ENCODE peak calls at places on chromosome 12, in five cellular contexts. A is neural progenitor cell, W is heart left ventricle, R is endothelial cell of umbilical vein, Q is adrenal gland. L is an unnamed sample.

GRCh38 chr12:95836185-95836609 is 22.6 kb upstream of the SNRPF start:
- DNase-seq in R (peak; percentile 87), W (no peak), A (no peak), Q (no peak), L (peak; percentile 57)

GRCh38 chr12:103493199-103493598 is 2.6 kb downstream of the C12orf42 start:
- DNase-seq in Q (no peak), W (no peak), A (no peak), R (no peak), L (no peak)

GRCh38 chr12:96907681-96908163 is 665 bp downstream of the NEDD1 start:
- DNase-seq in Q (peak; percentile 21), R (peak; percentile 59), A (peak; percentile 63), W (no peak), L (no peak)

GRCh38 chr12:127811988-127812387 is 455.0 kb upstream of the TMEM132C start:
- DNase-seq in W (peak; percentile 58), A (peak; percentile 45), Q (peak; percentile 18), R (no peak), L (no peak)

GRCh38 chr12:71447691-71448660 is 8.4 kb downstream of the LGR5 start:
- DNase-seq in Q (no peak), R (no peak), W (no peak), A (no peak), L (peak; percentile 16)

GRCh38 chr12:53657041-53657440 is 18.8 kb downstream of the ATP5MC2 start:
- DNase-seq in Q (no peak), A (no peak), W (no peak), R (no peak), L (no peak)

GRCh38 chr12:91432079-91432478 is 249.5 kb upstream of the DCN start:
- DNase-seq in W (no peak), R (peak; percentile 88), A (peak; percentile 60), Q (no peak), L (peak; percentile 80)

GRCh38 chr12:111434680-111435338 is 29.1 kb downstream of the SH2B3 start:
- DNase-seq in R (peak; percentile 83), A (no peak), Q (peak; percentile 84), W (peak; percentile 73), L (peak; percentile 30)

GRCh38 chr12:7130791-7131501 is 775 bp downstream of the CLSTN3 start:
- DNase-seq in R (peak; percentile 20), Q (peak; percentile 75), A (peak; percentile 83), W (peak; percentile 34), L (no peak)

GRCh38 chr12:113075137-113075683 is 18.7 kb downstream of the DTX1 start:
- DNase-seq in A (no peak), W (no peak), Q (no peak), R (no peak), L (no peak)

GRCh38 chr12:105644770-105645169 is 314.3 kb downstream of the C12orf75 start:
- DNase-seq in R (no peak), W (no peak), A (no peak), Q (no peak), L (no peak)

GRCh38 chr12:12046401-12046800 is 24.3 kb upstream of the BCL2L14 start:
- DNase-seq in R (no peak), W (no peak), Q (no peak), A (no peak), L (no peak)

GRCh38 chr12:119940881-119941280 is 48.2 kb upstream of the BICDL1 start:
- DNase-seq in R (peak; percentile 20), Q (no peak), A (no peak), W (no peak), L (peak; percentile 65)

GRCh38 chr12:102948941-102949352 is 8.5 kb upstream of the ASCL1 start:
- DNase-seq in A (peak; percentile 77), W (no peak), R (peak; percentile 49), Q (peak; percentile 32), L (peak; percentile 26)

GRCh38 chr12:124804011-124804621 is 59.5 kb downstream of the SCARB1 start:
- DNase-seq in W (no peak), R (peak; percentile 24), A (peak; percentile 27), Q (peak; percentile 87), L (no peak)

GRCh38 chr12:50637870-50638481 is 125.9 kb upstream of the ATF1 start:
- DNase-seq in A (peak; percentile 66), Q (no peak), R (peak; percentile 74), W (no peak), L (no peak)

DNA sequence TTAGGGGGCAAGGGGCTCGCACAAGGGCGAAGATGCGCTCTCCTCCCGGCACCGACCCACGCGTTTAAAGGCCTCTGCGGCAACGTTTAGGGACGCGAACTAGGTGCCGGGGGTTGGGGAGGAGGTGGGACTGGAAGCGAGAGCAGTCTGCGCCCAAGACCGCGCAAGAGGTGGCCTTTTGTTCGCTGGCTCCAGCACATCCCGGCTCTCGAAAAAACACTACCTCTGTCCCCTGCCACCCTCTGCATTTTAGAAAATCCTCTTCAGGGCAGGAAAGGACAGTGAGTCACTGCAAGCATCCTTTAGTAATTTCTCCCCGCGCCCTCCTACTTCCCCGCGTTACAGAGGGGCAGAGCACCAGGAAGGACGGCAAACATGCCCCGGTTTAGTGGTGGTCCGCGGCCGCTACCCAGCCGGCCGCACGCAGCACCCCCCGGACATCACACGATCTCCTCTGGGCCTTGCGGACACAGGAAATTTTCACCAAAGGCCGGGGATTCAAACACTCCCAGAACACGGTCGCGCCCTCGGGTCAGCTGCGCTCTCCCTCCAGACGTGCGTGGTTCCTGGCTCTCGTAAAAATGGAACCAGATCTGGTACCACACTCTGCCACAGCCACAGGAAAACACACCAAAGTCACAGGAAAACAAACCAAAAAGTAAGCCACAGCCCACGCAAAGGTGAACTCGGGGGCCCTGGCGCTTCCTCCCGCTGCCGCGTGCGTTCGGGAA is 1.1 kb downstream of the SLC38A1 start:
- DNase-seq in Q (peak; percentile 10), R (peak; percentile 49), A (peak; percentile 49), W (no peak), L (peak; percentile 35)
- H3K4me1 ChIP-seq in Q (peaks cover 19% of the 10 kb centered on the region), R (peaks cover 31% of the 10 kb centered on the region), A (peaks cover 63% of the 10 kb centered on the region), W (peaks cover 38% of the 10 kb centered on the region), L (peaks cover 30% of the 10 kb centered on the region)

GRCh38 chr12:63820427-63820826 is 24.1 kb upstream of the SRGAP1 start:
- DNase-seq in A (no peak), Q (no peak), R (no peak), W (no peak), L (no peak)
- H3K27me3 ChIP-seq in A (no peaks in the 10 kb centered on the region), Q (no peaks in the 10 kb centered on the region), R (no peaks in the 10 kb centered on the region), W (no peaks in the 10 kb centered on the region), L (no peaks in the 10 kb centered on the region)

GRCh38 chr12:123734268-123734667 is 22.1 kb downstream of the ATP6V0A2 start:
- DNase-seq in Q (no peak), R (no peak), W (no peak), A (no peak), L (no peak)
- H3K36me3 ChIP-seq in Q (no peaks in the 10 kb centered on the region), R (peaks cover 28% of the 10 kb centered on the region), W (peaks cover 90% of the 10 kb centered on the region), A (peaks cover 7% of the 10 kb centered on the region), L (peaks cover 41% of the 10 kb centered on the region)

GRCh38 chr12:94265521-94265920 is 117.1 kb downstream of the PLXNC1 start:
- DNase-seq in W (no peak), Q (no peak), R (no peak), A (no peak), L (no peak)

GRCh38 chr12:94266390-94266789 is 118.0 kb downstream of the PLXNC1 start:
- DNase-seq in Q (no peak), A (no peak), W (no peak), R (no peak), L (no peak)

GRCh38 chr12:94267530-94267877 is 119.1 kb downstream of the PLXNC1 start:
- DNase-seq in W (no peak), R (no peak), Q (no peak), A (no peak), L (no peak)

GRCh38 chr12:94266796-94267529 is 118.6 kb downstream of the PLXNC1 start:
- DNase-seq in R (no peak), Q (no peak), W (no peak), A (no peak), L (no peak)

GRCh38 chr12:94265966-94266365 is 117.6 kb downstream of the PLXNC1 start:
- DNase-seq in A (no peak), R (no peak), W (no peak), Q (no peak), L (no peak)
- H3K4me1 ChIP-seq in A (peaks cover 45% of the 10 kb centered on the region), R (no peaks in the 10 kb centered on the region), W (peaks cover 43% of the 10 kb centered on the region), Q (peaks cover 14% of the 10 kb centered on the region), L (peaks cover 9% of the 10 kb centered on the region)

L was measured in SJSA1.